ENCODE peak calls at places on chromosomes 16 and 17, in ten cellular contexts. One of them, this sample, is unnamed.

GRCh38 chr16:89360760-89361435 is 129.5 kb downstream of the ANKRD11 start:
- DNase-seq in head of caudate nucleus: no peak
- DNase-seq in RWPE1: no peak
- DNase-seq in GM10248: peak
- DNase-seq in NCI-H1048: no peak
- DNase-seq in activated T-helper 1 cell treated with anti-CD3 and anti-CD28 coated beads, Interleukin-12 subunit alpha, Interleukin-12 subunit beta, Interleukin-2, Interleukin-4 antibody, amounts not matched to agents 30 ng/mL and 10 ng/mL and 1 ng/mL, durations not matched to agents 14 hours and 24 hours and 36 hours: peak
- DNase-seq in activated T-helper 2 cell treated with anti-CD3 and anti-CD28 coated beads, Interferon-gamma antibody, Interleukin-2, Interleukin-4, amounts not matched to agents 10 μg/mL and 5 μg/mL and 100 μg/mL, durations not matched to agents 14 hours and 24 hours and 36 hours: peak
- DNase-seq in NCI-H748 treated with DMSO at 0.1 percent for 48 hours: no peak
- DNase-seq in dorsolateral prefrontal cortex: no peak
- DNase-seq in activated T-cell treated with anti-CD3 and anti-CD28 coated beads, Interleukin-2, amount 50 U/mL, for 4 hours: peak
- DNase-seq in this sample: peak

GRCh38 chr16:46569231-46569735 is 51.9 kb downstream of the SHCBP1 start:
- DNase-seq in head of caudate nucleus: no peak
- DNase-seq in RWPE1: no peak
- DNase-seq in GM10248: no peak
- DNase-seq in NCI-H1048: no peak
- DNase-seq in activated T-helper 1 cell treated with anti-CD3 and anti-CD28 coated beads, Interleukin-12 subunit alpha, Interleukin-12 subunit beta, Interleukin-2, Interleukin-4 antibody, amounts not matched to agents 30 ng/mL and 10 ng/mL and 1 ng/mL, durations not matched to agents 14 hours and 24 hours and 36 hours: no peak
- DNase-seq in activated T-helper 2 cell treated with anti-CD3 and anti-CD28 coated beads, Interferon-gamma antibody, Interleukin-2, Interleukin-4, amounts not matched to agents 10 μg/mL and 5 μg/mL and 100 μg/mL, durations not matched to agents 14 hours and 24 hours and 36 hours: no peak
- DNase-seq in NCI-H748 treated with DMSO at 0.1 percent for 48 hours: no peak
- DNase-seq in dorsolateral prefrontal cortex: no peak
- DNase-seq in activated T-cell treated with anti-CD3 and anti-CD28 coated beads, Interleukin-2, amount 50 U/mL, for 4 hours: no peak
- DNase-seq in this sample: no peak

GRCh38 chr17:77358801-77359716 is 218.3 kb downstream of the SEC14L1 start:
- DNase-seq in head of caudate nucleus: peak
- DNase-seq in RWPE1: no peak
- DNase-seq in GM10248: no peak
- DNase-seq in NCI-H1048: no peak
- DNase-seq in activated T-helper 1 cell treated with anti-CD3 and anti-CD28 coated beads, Interleukin-12 subunit alpha, Interleukin-12 subunit beta, Interleukin-2, Interleukin-4 antibody, amounts not matched to agents 30 ng/mL and 10 ng/mL and 1 ng/mL, durations not matched to agents 14 hours and 24 hours and 36 hours: no peak
- DNase-seq in activated T-helper 2 cell treated with anti-CD3 and anti-CD28 coated beads, Interferon-gamma antibody, Interleukin-2, Interleukin-4, amounts not matched to agents 10 μg/mL and 5 μg/mL and 100 μg/mL, durations not matched to agents 14 hours and 24 hours and 36 hours: no peak
- DNase-seq in NCI-H748 treated with DMSO at 0.1 percent for 48 hours: no peak
- DNase-seq in dorsolateral prefrontal cortex: peak
- DNase-seq in activated T-cell treated with anti-CD3 and anti-CD28 coated beads, Interleukin-2, amount 50 U/mL, for 4 hours: no peak
- DNase-seq in this sample: no peak

GRCh38 chr16:77238593-77238992 is 39.4 kb downstream of the SYCE1L start:
- DNase-seq in head of caudate nucleus: no peak
- DNase-seq in RWPE1: no peak
- DNase-seq in GM10248: no peak
- DNase-seq in NCI-H1048: no peak
- DNase-seq in activated T-helper 1 cell treated with anti-CD3 and anti-CD28 coated beads, Interleukin-12 subunit alpha, Interleukin-12 subunit beta, Interleukin-2, Interleukin-4 antibody, amounts not matched to agents 30 ng/mL and 10 ng/mL and 1 ng/mL, durations not matched to agents 14 hours and 24 hours and 36 hours: no peak
- DNase-seq in activated T-helper 2 cell treated with anti-CD3 and anti-CD28 coated beads, Interferon-gamma antibody, Interleukin-2, Interleukin-4, amounts not matched to agents 10 μg/mL and 5 μg/mL and 100 μg/mL, durations not matched to agents 14 hours and 24 hours and 36 hours: no peak
- DNase-seq in NCI-H748 treated with DMSO at 0.1 percent for 48 hours: no peak
- DNase-seq in dorsolateral prefrontal cortex: no peak
- DNase-seq in activated T-cell treated with anti-CD3 and anti-CD28 coated beads, Interleukin-2, amount 50 U/mL, for 4 hours: no peak
- DNase-seq in this sample: no peak

GRCh38 chr17:2697611-2698162 is 13.9 kb downstream of the CLUH start:
- DNase-seq in head of caudate nucleus: no peak
- DNase-seq in RWPE1: no peak
- DNase-seq in GM10248: no peak
- DNase-seq in NCI-H1048: no peak
- DNase-seq in activated T-helper 1 cell treated with anti-CD3 and anti-CD28 coated beads, Interleukin-12 subunit alpha, Interleukin-12 subunit beta, Interleukin-2, Interleukin-4 antibody, amounts not matched to agents 30 ng/mL and 10 ng/mL and 1 ng/mL, durations not matched to agents 14 hours and 24 hours and 36 hours: no peak
- DNase-seq in activated T-helper 2 cell treated with anti-CD3 and anti-CD28 coated beads, Interferon-gamma antibody, Interleukin-2, Interleukin-4, amounts not matched to agents 10 μg/mL and 5 μg/mL and 100 μg/mL, durations not matched to agents 14 hours and 24 hours and 36 hours: no peak
- DNase-seq in NCI-H748 treated with DMSO at 0.1 percent for 48 hours: no peak
- DNase-seq in dorsolateral prefrontal cortex: no peak
- DNase-seq in activated T-cell treated with anti-CD3 and anti-CD28 coated beads, Interleukin-2, amount 50 U/mL, for 4 hours: no peak
- DNase-seq in this sample: peak

GRCh38 chr16:29862383-29862883 is 593 bp downstream of the CDIPT start:
- DNase-seq in head of caudate nucleus: peak
- DNase-seq in RWPE1: peak
- DNase-seq in GM10248: no peak
- DNase-seq in NCI-H1048: no peak
- DNase-seq in activated T-helper 1 cell treated with anti-CD3 and anti-CD28 coated beads, Interleukin-12 subunit alpha, Interleukin-12 subunit beta, Interleukin-2, Interleukin-4 antibody, amounts not matched to agents 30 ng/mL and 10 ng/mL and 1 ng/mL, durations not matched to agents 14 hours and 24 hours and 36 hours: no peak
- DNase-seq in activated T-helper 2 cell treated with anti-CD3 and anti-CD28 coated beads, Interferon-gamma antibody, Interleukin-2, Interleukin-4, amounts not matched to agents 10 μg/mL and 5 μg/mL and 100 μg/mL, durations not matched to agents 14 hours and 24 hours and 36 hours: no peak
- DNase-seq in NCI-H748 treated with DMSO at 0.1 percent for 48 hours: no peak
- DNase-seq in dorsolateral prefrontal cortex: no peak
- DNase-seq in activated T-cell treated with anti-CD3 and anti-CD28 coated beads, Interleukin-2, amount 50 U/mL, for 4 hours: no peak
- DNase-seq in this sample: no peak

GRCh38 chr16:67147437-67148140 is 3.2 kb downstream of the B3GNT9 start:
- DNase-seq in head of caudate nucleus: no peak
- DNase-seq in RWPE1: no peak
- DNase-seq in GM10248: no peak
- DNase-seq in NCI-H1048: no peak
- DNase-seq in activated T-helper 1 cell treated with anti-CD3 and anti-CD28 coated beads, Interleukin-12 subunit alpha, Interleukin-12 subunit beta, Interleukin-2, Interleukin-4 antibody, amounts not matched to agents 30 ng/mL and 10 ng/mL and 1 ng/mL, durations not matched to agents 14 hours and 24 hours and 36 hours: no peak
- DNase-seq in activated T-helper 2 cell treated with anti-CD3 and anti-CD28 coated beads, Interferon-gamma antibody, Interleukin-2, Interleukin-4, amounts not matched to agents 10 μg/mL and 5 μg/mL and 100 μg/mL, durations not matched to agents 14 hours and 24 hours and 36 hours: no peak
- DNase-seq in NCI-H748 treated with DMSO at 0.1 percent for 48 hours: no peak
- DNase-seq in dorsolateral prefrontal cortex: no peak
- DNase-seq in activated T-cell treated with anti-CD3 and anti-CD28 coated beads, Interleukin-2, amount 50 U/mL, for 4 hours: no peak
- DNase-seq in this sample: no peak

GRCh38 chr17:47275245-47275984 is 21.8 kb downstream of the ITGB3 start:
- DNase-seq in head of caudate nucleus: no peak
- DNase-seq in RWPE1: peak
- DNase-seq in GM10248: no peak
- DNase-seq in NCI-H1048: no peak
- DNase-seq in activated T-helper 1 cell treated with anti-CD3 and anti-CD28 coated beads, Interleukin-12 subunit alpha, Interleukin-12 subunit beta, Interleukin-2, Interleukin-4 antibody, amounts not matched to agents 30 ng/mL and 10 ng/mL and 1 ng/mL, durations not matched to agents 14 hours and 24 hours and 36 hours: no peak
- DNase-seq in activated T-helper 2 cell treated with anti-CD3 and anti-CD28 coated beads, Interferon-gamma antibody, Interleukin-2, Interleukin-4, amounts not matched to agents 10 μg/mL and 5 μg/mL and 100 μg/mL, durations not matched to agents 14 hours and 24 hours and 36 hours: no peak
- DNase-seq in NCI-H748 treated with DMSO at 0.1 percent for 48 hours: no peak
- DNase-seq in dorsolateral prefrontal cortex: no peak
- DNase-seq in activated T-cell treated with anti-CD3 and anti-CD28 coated beads, Interleukin-2, amount 50 U/mL, for 4 hours: no peak
- DNase-seq in this sample: no peak

GRCh38 chr16:69725480-69726312 is 664 bp downstream of the NQO1 start:
- DNase-seq in head of caudate nucleus: no peak
- DNase-seq in RWPE1: no peak
- DNase-seq in GM10248: no peak
- DNase-seq in NCI-H1048: no peak
- DNase-seq in activated T-helper 1 cell treated with anti-CD3 and anti-CD28 coated beads, Interleukin-12 subunit alpha, Interleukin-12 subunit beta, Interleukin-2, Interleukin-4 antibody, amounts not matched to agents 30 ng/mL and 10 ng/mL and 1 ng/mL, durations not matched to agents 14 hours and 24 hours and 36 hours: no peak
- DNase-seq in activated T-helper 2 cell treated with anti-CD3 and anti-CD28 coated beads, Interferon-gamma antibody, Interleukin-2, Interleukin-4, amounts not matched to agents 10 μg/mL and 5 μg/mL and 100 μg/mL, durations not matched to agents 14 hours and 24 hours and 36 hours: no peak
- DNase-seq in NCI-H748 treated with DMSO at 0.1 percent for 48 hours: no peak
- DNase-seq in dorsolateral prefrontal cortex: no peak
- DNase-seq in activated T-cell treated with anti-CD3 and anti-CD28 coated beads, Interleukin-2, amount 50 U/mL, for 4 hours: no peak
- DNase-seq in this sample: no peak

GRCh38 chr16:86823895-86824671 is 245.7 kb downstream of the FOXL1 start:
- DNase-seq in head of caudate nucleus: peak
- DNase-seq in RWPE1: peak
- DNase-seq in GM10248: no peak
- DNase-seq in NCI-H1048: no peak
- DNase-seq in activated T-helper 1 cell treated with anti-CD3 and anti-CD28 coated beads, Interleukin-12 subunit alpha, Interleukin-12 subunit beta, Interleukin-2, Interleukin-4 antibody, amounts not matched to agents 30 ng/mL and 10 ng/mL and 1 ng/mL, durations not matched to agents 14 hours and 24 hours and 36 hours: no peak
- DNase-seq in activated T-helper 2 cell treated with anti-CD3 and anti-CD28 coated beads, Interferon-gamma antibody, Interleukin-2, Interleukin-4, amounts not matched to agents 10 μg/mL and 5 μg/mL and 100 μg/mL, durations not matched to agents 14 hours and 24 hours and 36 hours: no peak
- DNase-seq in NCI-H748 treated with DMSO at 0.1 percent for 48 hours: no peak
- DNase-seq in dorsolateral prefrontal cortex: no peak
- DNase-seq in activated T-cell treated with anti-CD3 and anti-CD28 coated beads, Interleukin-2, amount 50 U/mL, for 4 hours: no peak
- DNase-seq in this sample: no peak

GRCh38 chr16:31876955-31877828 is 3.6 kb downstream of the ZNF267 start:
- DNase-seq in head of caudate nucleus: no peak
- DNase-seq in RWPE1: peak
- DNase-seq in GM10248: peak
- DNase-seq in NCI-H1048: no peak
- DNase-seq in activated T-helper 1 cell treated with anti-CD3 and anti-CD28 coated beads, Interleukin-12 subunit alpha, Interleukin-12 subunit beta, Interleukin-2, Interleukin-4 antibody, amounts not matched to agents 30 ng/mL and 10 ng/mL and 1 ng/mL, durations not matched to agents 14 hours and 24 hours and 36 hours: peak
- DNase-seq in activated T-helper 2 cell treated with anti-CD3 and anti-CD28 coated beads, Interferon-gamma antibody, Interleukin-2, Interleukin-4, amounts not matched to agents 10 μg/mL and 5 μg/mL and 100 μg/mL, durations not matched to agents 14 hours and 24 hours and 36 hours: peak
- DNase-seq in NCI-H748 treated with DMSO at 0.1 percent for 48 hours: no peak
- DNase-seq in dorsolateral prefrontal cortex: no peak
- DNase-seq in activated T-cell treated with anti-CD3 and anti-CD28 coated beads, Interleukin-2, amount 50 U/mL, for 4 hours: peak
- DNase-seq in this sample: peak

GRCh38 chr16:73418746-73419145 is 370.8 kb upstream of the ZFHX3 start:
- DNase-seq in head of caudate nucleus: no peak
- DNase-seq in RWPE1: no peak
- DNase-seq in GM10248: no peak
- DNase-seq in NCI-H1048: no peak
- DNase-seq in activated T-helper 1 cell treated with anti-CD3 and anti-CD28 coated beads, Interleukin-12 subunit alpha, Interleukin-12 subunit beta, Interleukin-2, Interleukin-4 antibody, amounts not matched to agents 30 ng/mL and 10 ng/mL and 1 ng/mL, durations not matched to agents 14 hours and 24 hours and 36 hours: no peak
- DNase-seq in activated T-helper 2 cell treated with anti-CD3 and anti-CD28 coated beads, Interferon-gamma antibody, Interleukin-2, Interleukin-4, amounts not matched to agents 10 μg/mL and 5 μg/mL and 100 μg/mL, durations not matched to agents 14 hours and 24 hours and 36 hours: no peak
- DNase-seq in NCI-H748 treated with DMSO at 0.1 percent for 48 hours: no peak
- DNase-seq in dorsolateral prefrontal cortex: no peak
- DNase-seq in activated T-cell treated with anti-CD3 and anti-CD28 coated beads, Interleukin-2, amount 50 U/mL, for 4 hours: no peak
- DNase-seq in this sample: no peak

GRCh38 chr16:73890524-73891500 is 405.8 kb upstream of the PSMD7 start:
- DNase-seq in head of caudate nucleus: peak
- DNase-seq in RWPE1: no peak
- DNase-seq in GM10248: no peak
- DNase-seq in NCI-H1048: no peak
- DNase-seq in activated T-helper 1 cell treated with anti-CD3 and anti-CD28 coated beads, Interleukin-12 subunit alpha, Interleukin-12 subunit beta, Interleukin-2, Interleukin-4 antibody, amounts not matched to agents 30 ng/mL and 10 ng/mL and 1 ng/mL, durations not matched to agents 14 hours and 24 hours and 36 hours: no peak
- DNase-seq in activated T-helper 2 cell treated with anti-CD3 and anti-CD28 coated beads, Interferon-gamma antibody, Interleukin-2, Interleukin-4, amounts not matched to agents 10 μg/mL and 5 μg/mL and 100 μg/mL, durations not matched to agents 14 hours and 24 hours and 36 hours: no peak
- DNase-seq in NCI-H748 treated with DMSO at 0.1 percent for 48 hours: peak
- DNase-seq in dorsolateral prefrontal cortex: no peak
- DNase-seq in activated T-cell treated with anti-CD3 and anti-CD28 coated beads, Interleukin-2, amount 50 U/mL, for 4 hours: no peak
- DNase-seq in this sample: no peak

GRCh38 chr16:49269231-49269630 is 12.4 kb downstream of the CBLN1 start:
- DNase-seq in head of caudate nucleus: no peak
- DNase-seq in RWPE1: no peak
- DNase-seq in GM10248: no peak
- DNase-seq in NCI-H1048: no peak
- DNase-seq in activated T-helper 1 cell treated with anti-CD3 and anti-CD28 coated beads, Interleukin-12 subunit alpha, Interleukin-12 subunit beta, Interleukin-2, Interleukin-4 antibody, amounts not matched to agents 30 ng/mL and 10 ng/mL and 1 ng/mL, durations not matched to agents 14 hours and 24 hours and 36 hours: no peak
- DNase-seq in activated T-helper 2 cell treated with anti-CD3 and anti-CD28 coated beads, Interferon-gamma antibody, Interleukin-2, Interleukin-4, amounts not matched to agents 10 μg/mL and 5 μg/mL and 100 μg/mL, durations not matched to agents 14 hours and 24 hours and 36 hours: no peak
- DNase-seq in NCI-H748 treated with DMSO at 0.1 percent for 48 hours: no peak
- DNase-seq in dorsolateral prefrontal cortex: no peak
- DNase-seq in activated T-cell treated with anti-CD3 and anti-CD28 coated beads, Interleukin-2, amount 50 U/mL, for 4 hours: no peak
- DNase-seq in this sample: no peak

GRCh38 chr16:76768948-76769347 is 422.0 kb upstream of the MON1B start:
- DNase-seq in head of caudate nucleus: no peak
- DNase-seq in RWPE1: no peak
- DNase-seq in GM10248: no peak
- DNase-seq in NCI-H1048: no peak
- DNase-seq in activated T-helper 1 cell treated with anti-CD3 and anti-CD28 coated beads, Interleukin-12 subunit alpha, Interleukin-12 subunit beta, Interleukin-2, Interleukin-4 antibody, amounts not matched to agents 30 ng/mL and 10 ng/mL and 1 ng/mL, durations not matched to agents 14 hours and 24 hours and 36 hours: no peak
- DNase-seq in activated T-helper 2 cell treated with anti-CD3 and anti-CD28 coated beads, Interferon-gamma antibody, Interleukin-2, Interleukin-4, amounts not matched to agents 10 μg/mL and 5 μg/mL and 100 μg/mL, durations not matched to agents 14 hours and 24 hours and 36 hours: no peak
- DNase-seq in NCI-H748 treated with DMSO at 0.1 percent for 48 hours: no peak
- DNase-seq in dorsolateral prefrontal cortex: no peak
- DNase-seq in activated T-cell treated with anti-CD3 and anti-CD28 coated beads, Interleukin-2, amount 50 U/mL, for 4 hours: no peak
- DNase-seq in this sample: no peak

GRCh38 chr16:50400967-50401348 is 32.2 kb upstream of the BRD7 start:
- DNase-seq in head of caudate nucleus: no peak
- DNase-seq in RWPE1: no peak
- DNase-seq in GM10248: no peak
- DNase-seq in NCI-H1048: no peak
- DNase-seq in activated T-helper 1 cell treated with anti-CD3 and anti-CD28 coated beads, Interleukin-12 subunit alpha, Interleukin-12 subunit beta, Interleukin-2, Interleukin-4 antibody, amounts not matched to agents 30 ng/mL and 10 ng/mL and 1 ng/mL, durations not matched to agents 14 hours and 24 hours and 36 hours: no peak
- DNase-seq in activated T-helper 2 cell treated with anti-CD3 and anti-CD28 coated beads, Interferon-gamma antibody, Interleukin-2, Interleukin-4, amounts not matched to agents 10 μg/mL and 5 μg/mL and 100 μg/mL, durations not matched to agents 14 hours and 24 hours and 36 hours: no peak
- DNase-seq in NCI-H748 treated with DMSO at 0.1 percent for 48 hours: no peak
- DNase-seq in dorsolateral prefrontal cortex: no peak
- DNase-seq in activated T-cell treated with anti-CD3 and anti-CD28 coated beads, Interleukin-2, amount 50 U/mL, for 4 hours: no peak
- DNase-seq in this sample: no peak

GRCh38 chr16:918068-918467 is 52.7 kb downstream of the LMF1 start:
- DNase-seq in head of caudate nucleus: no peak
- DNase-seq in RWPE1: no peak
- DNase-seq in GM10248: no peak
- DNase-seq in NCI-H1048: no peak
- DNase-seq in activated T-helper 1 cell treated with anti-CD3 and anti-CD28 coated beads, Interleukin-12 subunit alpha, Interleukin-12 subunit beta, Interleukin-2, Interleukin-4 antibody, amounts not matched to agents 30 ng/mL and 10 ng/mL and 1 ng/mL, durations not matched to agents 14 hours and 24 hours and 36 hours: no peak
- DNase-seq in activated T-helper 2 cell treated with anti-CD3 and anti-CD28 coated beads, Interferon-gamma antibody, Interleukin-2, Interleukin-4, amounts not matched to agents 10 μg/mL and 5 μg/mL and 100 μg/mL, durations not matched to agents 14 hours and 24 hours and 36 hours: no peak
- DNase-seq in NCI-H748 treated with DMSO at 0.1 percent for 48 hours: no peak
- DNase-seq in dorsolateral prefrontal cortex: peak
- DNase-seq in activated T-cell treated with anti-CD3 and anti-CD28 coated beads, Interleukin-2, amount 50 U/mL, for 4 hours: no peak
- DNase-seq in this sample: no peak

GRCh38 chr17:28684963-28685362 is 23.0 kb downstream of the SUPT6H start:
- DNase-seq in head of caudate nucleus: peak
- DNase-seq in RWPE1: no peak
- DNase-seq in GM10248: no peak
- DNase-seq in NCI-H1048: no peak
- DNase-seq in activated T-helper 1 cell treated with anti-CD3 and anti-CD28 coated beads, Interleukin-12 subunit alpha, Interleukin-12 subunit beta, Interleukin-2, Interleukin-4 antibody, amounts not matched to agents 30 ng/mL and 10 ng/mL and 1 ng/mL, durations not matched to agents 14 hours and 24 hours and 36 hours: no peak
- DNase-seq in activated T-helper 2 cell treated with anti-CD3 and anti-CD28 coated beads, Interferon-gamma antibody, Interleukin-2, Interleukin-4, amounts not matched to agents 10 μg/mL and 5 μg/mL and 100 μg/mL, durations not matched to agents 14 hours and 24 hours and 36 hours: no peak
- DNase-seq in NCI-H748 treated with DMSO at 0.1 percent for 48 hours: no peak
- DNase-seq in dorsolateral prefrontal cortex: peak
- DNase-seq in activated T-cell treated with anti-CD3 and anti-CD28 coated beads, Interleukin-2, amount 50 U/mL, for 4 hours: no peak
- DNase-seq in this sample: no peak

GRCh38 chr17:9615486-9615885 is 29.8 kb upstream of the USP43 start:
- DNase-seq in head of caudate nucleus: no peak
- DNase-seq in RWPE1: no peak
- DNase-seq in GM10248: no peak
- DNase-seq in NCI-H1048: no peak
- DNase-seq in activated T-helper 1 cell treated with anti-CD3 and anti-CD28 coated beads, Interleukin-12 subunit alpha, Interleukin-12 subunit beta, Interleukin-2, Interleukin-4 antibody, amounts not matched to agents 30 ng/mL and 10 ng/mL and 1 ng/mL, durations not matched to agents 14 hours and 24 hours and 36 hours: no peak
- DNase-seq in activated T-helper 2 cell treated with anti-CD3 and anti-CD28 coated beads, Interferon-gamma antibody, Interleukin-2, Interleukin-4, amounts not matched to agents 10 μg/mL and 5 μg/mL and 100 μg/mL, durations not matched to agents 14 hours and 24 hours and 36 hours: no peak
- DNase-seq in NCI-H748 treated with DMSO at 0.1 percent for 48 hours: no peak
- DNase-seq in dorsolateral prefrontal cortex: no peak
- DNase-seq in activated T-cell treated with anti-CD3 and anti-CD28 coated beads, Interleukin-2, amount 50 U/mL, for 4 hours: no peak
- DNase-seq in this sample: no peak

GRCh38 chr17:33225509-33225908 is 67.6 kb downstream of the ASIC2 start:
- DNase-seq in head of caudate nucleus: no peak
- DNase-seq in RWPE1: no peak
- DNase-seq in GM10248: no peak
- DNase-seq in NCI-H1048: no peak
- DNase-seq in activated T-helper 1 cell treated with anti-CD3 and anti-CD28 coated beads, Interleukin-12 subunit alpha, Interleukin-12 subunit beta, Interleukin-2, Interleukin-4 antibody, amounts not matched to agents 30 ng/mL and 10 ng/mL and 1 ng/mL, durations not matched to agents 14 hours and 24 hours and 36 hours: no peak
- DNase-seq in activated T-helper 2 cell treated with anti-CD3 and anti-CD28 coated beads, Interferon-gamma antibody, Interleukin-2, Interleukin-4, amounts not matched to agents 10 μg/mL and 5 μg/mL and 100 μg/mL, durations not matched to agents 14 hours and 24 hours and 36 hours: no peak
- DNase-seq in NCI-H748 treated with DMSO at 0.1 percent for 48 hours: no peak
- DNase-seq in dorsolateral prefrontal cortex: no peak
- DNase-seq in activated T-cell treated with anti-CD3 and anti-CD28 coated beads, Interleukin-2, amount 50 U/mL, for 4 hours: no peak
- DNase-seq in this sample: no peak

GRCh38 chr17:31390748-31391495 is 553 bp upstream of the RAB11FIP4 start:
- DNase-seq in head of caudate nucleus: no peak
- DNase-seq in RWPE1: no peak
- DNase-seq in GM10248: no peak
- DNase-seq in NCI-H1048: no peak
- DNase-seq in activated T-helper 1 cell treated with anti-CD3 and anti-CD28 coated beads, Interleukin-12 subunit alpha, Interleukin-12 subunit beta, Interleukin-2, Interleukin-4 antibody, amounts not matched to agents 30 ng/mL and 10 ng/mL and 1 ng/mL, durations not matched to agents 14 hours and 24 hours and 36 hours: no peak
- DNase-seq in activated T-helper 2 cell treated with anti-CD3 and anti-CD28 coated beads, Interferon-gamma antibody, Interleukin-2, Interleukin-4, amounts not matched to agents 10 μg/mL and 5 μg/mL and 100 μg/mL, durations not matched to agents 14 hours and 24 hours and 36 hours: no peak
- DNase-seq in NCI-H748 treated with DMSO at 0.1 percent for 48 hours: no peak
- DNase-seq in dorsolateral prefrontal cortex: no peak
- DNase-seq in activated T-cell treated with anti-CD3 and anti-CD28 coated beads, Interleukin-2, amount 50 U/mL, for 4 hours: no peak
- DNase-seq in this sample: peak

GRCh38 chr16:22326771-22327445 is 29.7 kb downstream of the POLR3E start:
- DNase-seq in head of caudate nucleus: no peak
- DNase-seq in RWPE1: no peak
- DNase-seq in GM10248: no peak
- DNase-seq in NCI-H1048: no peak
- DNase-seq in activated T-helper 1 cell treated with anti-CD3 and anti-CD28 coated beads, Interleukin-12 subunit alpha, Interleukin-12 subunit beta, Interleukin-2, Interleukin-4 antibody, amounts not matched to agents 30 ng/mL and 10 ng/mL and 1 ng/mL, durations not matched to agents 14 hours and 24 hours and 36 hours: no peak
- DNase-seq in activated T-helper 2 cell treated with anti-CD3 and anti-CD28 coated beads, Interferon-gamma antibody, Interleukin-2, Interleukin-4, amounts not matched to agents 10 μg/mL and 5 μg/mL and 100 μg/mL, durations not matched to agents 14 hours and 24 hours and 36 hours: no peak
- DNase-seq in NCI-H748 treated with DMSO at 0.1 percent for 48 hours: no peak
- DNase-seq in dorsolateral prefrontal cortex: no peak
- DNase-seq in activated T-cell treated with anti-CD3 and anti-CD28 coated beads, Interleukin-2, amount 50 U/mL, for 4 hours: no peak
- DNase-seq in this sample: no peak

GRCh38 chr17:81020767-81021497 is 14.0 kb upstream of the BAIAP2 start:
- DNase-seq in head of caudate nucleus: peak
- DNase-seq in RWPE1: peak
- DNase-seq in GM10248: no peak
- DNase-seq in NCI-H1048: no peak
- DNase-seq in activated T-helper 1 cell treated with anti-CD3 and anti-CD28 coated beads, Interleukin-12 subunit alpha, Interleukin-12 subunit beta, Interleukin-2, Interleukin-4 antibody, amounts not matched to agents 30 ng/mL and 10 ng/mL and 1 ng/mL, durations not matched to agents 14 hours and 24 hours and 36 hours: no peak
- DNase-seq in activated T-helper 2 cell treated with anti-CD3 and anti-CD28 coated beads, Interferon-gamma antibody, Interleukin-2, Interleukin-4, amounts not matched to agents 10 μg/mL and 5 μg/mL and 100 μg/mL, durations not matched to agents 14 hours and 24 hours and 36 hours: no peak
- DNase-seq in NCI-H748 treated with DMSO at 0.1 percent for 48 hours: no peak
- DNase-seq in dorsolateral prefrontal cortex: no peak
- DNase-seq in activated T-cell treated with anti-CD3 and anti-CD28 coated beads, Interleukin-2, amount 50 U/mL, for 4 hours: no peak
- DNase-seq in this sample: no peak